ENCODE peak calls at places on chromosomes 4 and X, in six cellular contexts. One of them, this sample, is unnamed.

GRCh38 chrX:96889726-96890125 is 6.0 kb downstream of the RPA4 start:
- DNase-seq in NB4: no peak
- DNase-seq in AG09319: no peak
- DNase-seq in HAP-1: no peak
- DNase-seq in NK-92 treated with Interleukin-12 subunit alpha and Interleukin-12 subunit beta, amount 100 ng/mL, for 24 hours: no peak
- DNase-seq in activated CD4-positive, alpha-beta T cell treated with anti-CD3 and anti-CD28 coated beads, Interleukin-2, amount 10 ng/mL, durations not matched to agents 7 days and 5 days: no peak
- DNase-seq in this sample: no peak

GRCh38 chr4:165191814-165192499 is 15.4 kb upstream of the KLHL2 start:
- DNase-seq in NB4: no peak
- DNase-seq in AG09319: no peak
- DNase-seq in HAP-1: no peak
- DNase-seq in NK-92 treated with Interleukin-12 subunit alpha and Interleukin-12 subunit beta, amount 100 ng/mL, for 24 hours: no peak
- DNase-seq in activated CD4-positive, alpha-beta T cell treated with anti-CD3 and anti-CD28 coated beads, Interleukin-2, amount 10 ng/mL, durations not matched to agents 7 days and 5 days: no peak
- DNase-seq in this sample: no peak

GRCh38 chr4:26181616-26182015 is 139.2 kb upstream of the RBPJ start:
- DNase-seq in NB4: no peak
- DNase-seq in AG09319: no peak
- DNase-seq in HAP-1: no peak
- DNase-seq in NK-92 treated with Interleukin-12 subunit alpha and Interleukin-12 subunit beta, amount 100 ng/mL, for 24 hours: no peak
- DNase-seq in activated CD4-positive, alpha-beta T cell treated with anti-CD3 and anti-CD28 coated beads, Interleukin-2, amount 10 ng/mL, durations not matched to agents 7 days and 5 days: no peak
- DNase-seq in this sample: no peak

GRCh38 chr4:71595576-71596108 is 188.2 kb downstream of the GC start:
- DNase-seq in NB4: no peak
- DNase-seq in AG09319: no peak
- DNase-seq in HAP-1: no peak
- DNase-seq in NK-92 treated with Interleukin-12 subunit alpha and Interleukin-12 subunit beta, amount 100 ng/mL, for 24 hours: no peak
- DNase-seq in activated CD4-positive, alpha-beta T cell treated with anti-CD3 and anti-CD28 coated beads, Interleukin-2, amount 10 ng/mL, durations not matched to agents 7 days and 5 days: no peak
- DNase-seq in this sample: no peak

GRCh38 chrX:111568356-111568755 is 56.9 kb downstream of the SERTM2 start:
- DNase-seq in NB4: peak
- DNase-seq in AG09319: no peak
- DNase-seq in HAP-1: peak
- DNase-seq in NK-92 treated with Interleukin-12 subunit alpha and Interleukin-12 subunit beta, amount 100 ng/mL, for 24 hours: no peak
- DNase-seq in activated CD4-positive, alpha-beta T cell treated with anti-CD3 and anti-CD28 coated beads, Interleukin-2, amount 10 ng/mL, durations not matched to agents 7 days and 5 days: no peak
- DNase-seq in this sample: no peak

GRCh38 chr4:47801481-47802002 is 36.3 kb downstream of the CORIN start:
- DNase-seq in NB4: no peak
- DNase-seq in AG09319: no peak
- DNase-seq in HAP-1: no peak
- DNase-seq in NK-92 treated with Interleukin-12 subunit alpha and Interleukin-12 subunit beta, amount 100 ng/mL, for 24 hours: no peak
- DNase-seq in activated CD4-positive, alpha-beta T cell treated with anti-CD3 and anti-CD28 coated beads, Interleukin-2, amount 10 ng/mL, durations not matched to agents 7 days and 5 days: no peak
- DNase-seq in this sample: no peak

GRCh38 chrX:25156323-25156722 is 140.6 kb upstream of the ARX start:
- DNase-seq in NB4: no peak
- DNase-seq in AG09319: no peak
- DNase-seq in HAP-1: no peak
- DNase-seq in NK-92 treated with Interleukin-12 subunit alpha and Interleukin-12 subunit beta, amount 100 ng/mL, for 24 hours: no peak
- DNase-seq in activated CD4-positive, alpha-beta T cell treated with anti-CD3 and anti-CD28 coated beads, Interleukin-2, amount 10 ng/mL, durations not matched to agents 7 days and 5 days: no peak
- DNase-seq in this sample: no peak

GRCh38 chr4:138790993-138791392 is 224.6 kb upstream of the NOCT start:
- DNase-seq in NB4: no peak
- DNase-seq in AG09319: no peak
- DNase-seq in HAP-1: no peak
- DNase-seq in NK-92 treated with Interleukin-12 subunit alpha and Interleukin-12 subunit beta, amount 100 ng/mL, for 24 hours: no peak
- DNase-seq in activated CD4-positive, alpha-beta T cell treated with anti-CD3 and anti-CD28 coated beads, Interleukin-2, amount 10 ng/mL, durations not matched to agents 7 days and 5 days: no peak
- DNase-seq in this sample: no peak

GRCh38 chrX:46573331-46573895 is at the start of gene CHST7:
- DNase-seq in NB4: peak
- DNase-seq in AG09319: no peak
- DNase-seq in HAP-1: peak
- DNase-seq in NK-92 treated with Interleukin-12 subunit alpha and Interleukin-12 subunit beta, amount 100 ng/mL, for 24 hours: no peak
- DNase-seq in activated CD4-positive, alpha-beta T cell treated with anti-CD3 and anti-CD28 coated beads, Interleukin-2, amount 10 ng/mL, durations not matched to agents 7 days and 5 days: peak
- DNase-seq in this sample: peak

GRCh38 chr4:111283066-111283677 is 660.3 kb upstream of the PITX2 start:
- DNase-seq in NB4: peak
- DNase-seq in AG09319: no peak
- DNase-seq in HAP-1: peak
- DNase-seq in NK-92 treated with Interleukin-12 subunit alpha and Interleukin-12 subunit beta, amount 100 ng/mL, for 24 hours: peak
- DNase-seq in activated CD4-positive, alpha-beta T cell treated with anti-CD3 and anti-CD28 coated beads, Interleukin-2, amount 10 ng/mL, durations not matched to agents 7 days and 5 days: peak
- DNase-seq in this sample: peak

GRCh38 chrX:19479458-19479857 is 35.9 kb downstream of the MAP3K15 start:
- DNase-seq in NB4: no peak
- DNase-seq in AG09319: no peak
- DNase-seq in HAP-1: no peak
- DNase-seq in NK-92 treated with Interleukin-12 subunit alpha and Interleukin-12 subunit beta, amount 100 ng/mL, for 24 hours: no peak
- DNase-seq in activated CD4-positive, alpha-beta T cell treated with anti-CD3 and anti-CD28 coated beads, Interleukin-2, amount 10 ng/mL, durations not matched to agents 7 days and 5 days: no peak
- DNase-seq in this sample: no peak

GRCh38 chrX:115400960-115401359 is 111.4 kb downstream of the LUZP4 start:
- DNase-seq in NB4: no peak
- DNase-seq in AG09319: no peak
- DNase-seq in HAP-1: no peak
- DNase-seq in NK-92 treated with Interleukin-12 subunit alpha and Interleukin-12 subunit beta, amount 100 ng/mL, for 24 hours: no peak
- DNase-seq in activated CD4-positive, alpha-beta T cell treated with anti-CD3 and anti-CD28 coated beads, Interleukin-2, amount 10 ng/mL, durations not matched to agents 7 days and 5 days: no peak
- DNase-seq in this sample: no peak

This sample was measured in Peyer's patch.